ENCODE peak calls at places on chromosomes 6 and 20, in five cellular contexts. T, O, J, U and H are unnamed samples.

GRCh38 chr20:31712112-31712553 is 10.5 kb downstream of the BCL2L1 start:
- DNase-seq in T (peak), J (no peak), U (peak), O (peak), H (no peak)

GRCh38 chr6:119495230-119495683 is 145.7 kb upstream of the MAN1A1 start:
- DNase-seq in J (no peak), T (no peak), U (peak), O (no peak), H (peak)

GRCh38 chr6:137358273-137358672 is 135.9 kb downstream of the OLIG3 start:
- DNase-seq in U (no peak), O (no peak), T (no peak), J (no peak), H (no peak)

GRCh38 chr20:1813101-1813529 is 82.1 kb upstream of the SIRPA start:
- DNase-seq in J (peak), U (peak), O (peak), T (peak), H (no peak)

GRCh38 chr6:110491299-110491643 is 14.9 kb upstream of the SLC22A16 start:
- DNase-seq in U (no peak), J (no peak), T (no peak), O (no peak), H (no peak)

GRCh38 chr6:32885698-32886286 is 31.8 kb downstream of the PSMB9 start:
- DNase-seq in T (no peak), J (no peak), U (no peak), O (peak), H (no peak)

GRCh38 chr6:147268254-147268653 is 64.0 kb downstream of the STXBP5 start:
- DNase-seq in O (no peak), T (no peak), U (no peak), J (no peak), H (no peak)

GRCh38 chr6:7112741-7113313 is 5.1 kb downstream of the RREB1 start:
- DNase-seq in T (peak), O (peak), U (peak), J (no peak), H (peak)

GRCh38 chr6:133973109-133973971 is 20.3 kb downstream of the TBPL1 start:
- DNase-seq in O (peak), J (no peak), U (no peak), T (no peak), H (no peak)

GRCh38 chr6:134339216-134339615 is 21.3 kb upstream of the SGK1 start:
- DNase-seq in U (no peak), J (no peak), T (no peak), O (no peak), H (peak)

GRCh38 chr20:51425347-51426106 is 117.0 kb downstream of the NFATC2 start:
- DNase-seq in O (no peak), U (no peak), T (no peak), J (no peak), H (no peak)

GRCh38 chr6:52416629-52417151 is 3.5 kb upstream of the EFHC1 start:
- DNase-seq in O (peak), J (no peak), T (no peak), U (no peak), H (peak)

GRCh38 chr20:9485614-9486325 is 28.6 kb upstream of the LAMP5 start:
- DNase-seq in J (no peak), T (no peak), U (no peak), O (no peak), H (no peak)

GRCh38 chr6:169292340-169293124 is 38.9 kb upstream of the THBS2 start:
- DNase-seq in O (peak), U (no peak), J (peak), T (peak), H (no peak)

GRCh38 chr20:48965189-48965910 is 43.8 kb downstream of the ARFGEF2 start:
- DNase-seq in J (no peak), U (no peak), T (no peak), O (no peak), H (peak)

GRCh38 chr20:40683221-40683893 is 5.7 kb downstream of the MAFB start:
- DNase-seq in J (no peak), T (peak), O (peak), U (no peak), H (no peak)

GRCh38 chr6:101268541-101268940 is 125.0 kb upstream of the GRIK2 start:
- DNase-seq in J (no peak), U (no peak), T (no peak), O (no peak), H (no peak)

GRCh38 chr20:15011631-15012030 is 674.2 kb upstream of the FLRT3 start:
- DNase-seq in J (no peak), T (no peak), U (no peak), O (no peak), H (no peak)

GRCh38 chr20:59403962-59404314 is 103.5 kb downstream of the EDN3 start:
- DNase-seq in U (no peak), J (no peak), T (no peak), O (no peak), H (no peak)